ENCODE peak calls at places on chromosomes 13 and 19, in ten cellular contexts. F is heart right ventricle, H is ascending aorta, Z is esophagus squamous epithelium, W is WERI-Rb-1, V is cardiac muscle cell, L is tibial nerve, X is Panc1, O is brain microvascular endothelial cell, E is Peyer's patch. J is an unnamed sample.
A peak's percentile ranks its signal among the peaks of the same experiment; 100 is the strongest.

GRCh38 chr19:33910922-33911321 is 114.3 kb downstream of the KCTD15 start:
- DNase-seq in V (no peak), E (no peak), O (no peak), X (no peak), L (no peak), Z (no peak), F (no peak), W (no peak), H (no peak), J (no peak)

GRCh38 chr13:95122063-95122462 is 179.2 kb downstream of the ABCC4 start:
- DNase-seq in E (no peak), W (no peak), X (no peak), L (no peak), Z (no peak), V (no peak), O (no peak), F (no peak), H (no peak), J (no peak)

GRCh38 chr13:99386911-99387788 is 80.0 kb upstream of the GPR183 start:
- DNase-seq in Z (no peak), W (peak; percentile 91), V (peak; percentile 25), L (no peak), O (peak; percentile 29), E (peak; percentile 91), X (peak; percentile 32), H (peak; percentile 74), F (peak; percentile 62), J (peak; percentile 62)

GRCh38 chr13:94030415-94031119 is 448.9 kb downstream of the DCT start:
- DNase-seq in E (no peak), Z (no peak), X (no peak), L (no peak), V (no peak), H (no peak), F (no peak), O (no peak), W (no peak), J (no peak)

GRCh38 chr13:97339019-97339988 is 94.7 kb upstream of the RAP2A start:
- DNase-seq in W (no peak), Z (no peak), X (no peak), L (no peak), H (peak; percentile 85), V (peak; percentile 95), E (no peak), F (no peak), O (peak; percentile 34), J (peak; percentile 47)

GRCh38 chr13:76879211-76879875 is 6.9 kb downstream of the KCTD12 start:
- DNase-seq in W (no peak), Z (peak; percentile 22), L (no peak), X (no peak), E (peak; percentile 58), H (peak; percentile 91), V (peak; percentile 93), F (peak; percentile 60), O (peak; percentile 85), J (peak; percentile 69)

GRCh38 chr19:38683393-38684077 is 36.1 kb downstream of the ACTN4 start:
- DNase-seq in H (peak; percentile 92), Z (no peak), E (peak; percentile 48), V (peak; percentile 92), O (peak; percentile 95), X (peak; percentile 100), W (peak; percentile 51), L (no peak), F (no peak), J (peak; percentile 91)

GRCh38 chr19:46967578-46968018 is 52.0 kb upstream of the NPAS1 start:
- DNase-seq in X (no peak), W (no peak), E (peak; percentile 34), F (peak; percentile 77), O (no peak), V (no peak), Z (no peak), L (no peak), H (no peak), J (no peak)

GRCh38 chr13:114013336-114013735 is 39.5 kb upstream of the C13orf46 start:
- DNase-seq in L (no peak), W (no peak), Z (no peak), X (no peak), E (no peak), O (no peak), H (no peak), V (no peak), F (no peak), J (no peak)

GRCh38 chr19:48731452-48731851 is 9.0 kb downstream of the RASIP1 start:
- DNase-seq in Z (no peak), H (no peak), V (no peak), L (no peak), O (no peak), W (no peak), F (no peak), X (no peak), E (no peak), J (no peak)

GRCh38 chr13:37492061-37492460 is 106.5 kb downstream of the POSTN start:
- DNase-seq in W (no peak), V (no peak), X (no peak), E (no peak), Z (no peak), H (no peak), O (no peak), L (no peak), F (no peak), J (no peak)

GRCh38 chr19:40721140-40721486 is 4.2 kb downstream of the ITPKC start:
- DNase-seq in L (no peak), W (no peak), O (no peak), F (no peak), E (no peak), H (no peak), Z (no peak), V (no peak), X (no peak), J (no peak)

GRCh38 chr13:49869514-49869913 is 66.6 kb downstream of the SPRYD7 start:
- DNase-seq in O (peak; percentile 40), Z (no peak), W (peak; percentile 9), F (no peak), E (no peak), X (no peak), V (peak; percentile 52), H (no peak), L (no peak), J (no peak)

GRCh38 chr19:54905908-54906511 is at the start of gene NCR1:
- DNase-seq in V (no peak), O (no peak), H (no peak), X (no peak), E (no peak), L (no peak), W (no peak), Z (no peak), F (no peak), J (no peak)

GRCh38 chr13:40362502-40362901 is 303.9 kb downstream of the FOXO1 start:
- DNase-seq in X (no peak), W (no peak), H (peak; percentile 28), F (no peak), L (no peak), V (peak; percentile 56), E (no peak), O (peak; percentile 62), Z (no peak), J (no peak)
- H3K27me3 ChIP-seq in X (no peaks in the 10 kb centered on the region), W (no peaks in the 10 kb centered on the region), H (no peaks in the 10 kb centered on the region), F (no peaks in the 10 kb centered on the region), L (no peaks in the 10 kb centered on the region), V (no peaks in the 10 kb centered on the region), E (no peaks in the 10 kb centered on the region), O (no peaks in the 10 kb centered on the region), Z (no peaks in the 10 kb centered on the region), J (no peaks in the 10 kb centered on the region)

GRCh38 chr19:8148088-8148409 is 1.3 kb downstream of the FBN3 start:
- DNase-seq in H (no peak), F (no peak), W (no peak), E (no peak), L (no peak), V (no peak), Z (no peak), X (no peak), O (no peak), J (no peak)

GRCh38 chr19:8146877-8147575 is 2.4 kb downstream of the FBN3 start:
- DNase-seq in V (no peak), F (no peak), O (no peak), Z (no peak), W (no peak), H (no peak), L (no peak), E (no peak), X (no peak), J (no peak)

GRCh38 chr19:8148410-8149231 is 771 bp downstream of the FBN3 start:
- DNase-seq in V (no peak), X (no peak), O (no peak), H (no peak), L (no peak), F (no peak), E (no peak), W (peak; percentile 81), Z (no peak), J (no peak)

GRCh38 chr19:8145969-8146368 is 3.4 kb downstream of the FBN3 start:
- DNase-seq in L (no peak), E (no peak), H (no peak), F (no peak), X (no peak), V (no peak), Z (no peak), O (no peak), W (peak; percentile 73), J (no peak)

GRCh38 chr19:8147579-8147978 is 1.8 kb downstream of the FBN3 start:
- DNase-seq in W (no peak), F (no peak), X (no peak), O (no peak), Z (no peak), H (no peak), L (no peak), V (no peak), E (no peak), J (peak; percentile 38)
- H3K4me3 ChIP-seq in W (no peak overlapping the region), F (no peak overlapping the region), X (no peak overlapping the region), O (no peak overlapping the region), Z (no peak overlapping the region), H (no peak overlapping the region), L (no peak overlapping the region), V (no peak overlapping the region), E (no peak overlapping the region), J (no peak overlapping the region)

DNA sequence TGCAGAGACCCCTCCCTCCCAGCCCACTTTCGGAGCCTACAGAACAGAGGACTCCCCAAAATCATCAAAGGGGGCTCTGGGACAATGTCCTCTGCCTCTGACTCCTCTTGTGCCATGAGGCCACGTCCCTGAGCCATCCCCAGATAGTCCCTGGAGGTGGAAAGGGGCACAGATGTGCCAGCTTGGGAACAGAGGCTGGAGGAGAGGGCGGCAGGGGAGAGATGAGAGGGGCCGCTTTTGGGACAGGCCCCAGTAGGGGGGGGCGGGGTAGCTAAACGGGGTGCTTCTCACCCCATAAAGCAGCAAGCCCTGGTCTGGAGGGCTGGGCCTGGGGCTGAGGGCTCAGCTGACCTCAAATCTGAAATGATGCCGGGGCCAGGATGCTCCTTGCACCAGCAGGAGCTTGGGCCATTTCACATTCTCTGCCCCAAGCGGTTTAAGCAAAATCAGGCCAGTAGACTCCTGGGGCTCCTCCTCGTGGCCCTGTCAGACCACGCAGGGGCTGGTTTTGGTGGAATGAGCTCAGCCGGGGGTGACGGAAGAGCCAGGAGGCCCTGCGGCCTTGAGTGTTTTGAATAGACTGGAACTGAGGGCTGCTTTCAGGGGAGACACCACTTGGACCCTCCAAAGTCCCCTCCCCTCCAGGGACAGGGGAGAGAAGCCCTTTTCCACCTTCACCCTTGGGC is 27.1 kb downstream of the ONECUT3 start:
- DNase-seq in O (no peak), F (no peak), V (peak; percentile 40), E (no peak), W (no peak), L (no peak), X (no peak), H (no peak), Z (no peak), J (no peak)
- H3K27me3 ChIP-seq in O (peaks cover 36% of the 10 kb centered on the region), F (peaks cover 93% of the 10 kb centered on the region), V (peaks cover 71% of the 10 kb centered on the region), E (no peaks in the 10 kb centered on the region), W (peaks cover 38% of the 10 kb centered on the region), L (peaks cover 97% of the 10 kb centered on the region), X (no peaks in the 10 kb centered on the region), H (peaks cover 10% of the 10 kb centered on the region), Z (peaks cover 16% of the 10 kb centered on the region), J (peaks cover 2% of the 10 kb centered on the region)

GRCh38 chr13:71395053-71395452 is 472.0 kb downstream of the DACH1 start:
- DNase-seq in H (no peak), W (no peak), Z (no peak), E (no peak), O (no peak), V (no peak), L (no peak), F (no peak), X (no peak), J (no peak)
- H3K4me3 ChIP-seq in H (no peak overlapping the region), W (no peak overlapping the region), Z (no peak overlapping the region), E (no peak overlapping the region), O (no peak overlapping the region), V (no peak overlapping the region), L (no peak overlapping the region), F (no peak overlapping the region), X (no peak overlapping the region), J (no peak overlapping the region)